ENCODE peak calls at places on chromosomes 2 and 18, in four cellular contexts. I is fibroblast of lung, T is Peyer's patch, O is heart right ventricle. L is an unnamed sample. For H3K4me1, the result is how much of the 10 kb centered on the place peaks cover.

GRCh38 chr18:77143196-77143595 is 10.6 kb upstream of the MBP start:
- DNase-seq in I (no peak), T (no peak), O (no peak), L (no peak)

GRCh38 chr2:188444106-188444835 is 152.6 kb downstream of the GULP1 start:
- DNase-seq in I (peak), T (no peak), O (no peak), L (no peak)

GRCh38 chr2:47485751-47486300 is 82.9 kb downstream of the MSH2 start:
- DNase-seq in I (peak), T (no peak), O (no peak), L (no peak)

GRCh38 chr2:112640467-112640799 is 5.3 kb upstream of the SLC20A1 start:
- DNase-seq in I (no peak), T (no peak), O (no peak), L (no peak)

GRCh38 chr2:123961576-123961975 is 63.5 kb upstream of the CNTNAP5 start:
- DNase-seq in I (no peak), T (no peak), O (no peak), L (no peak)

GRCh38 chr2:175435012-175435411 is 253.5 kb upstream of the ATP5MC3 start:
- DNase-seq in I (no peak), T (no peak), O (no peak), L (no peak)

GRCh38 chr2:162890690-162891311 is 52.2 kb upstream of the KCNH7 start:
- DNase-seq in I (peak), T (no peak), O (no peak), L (no peak)

GRCh38 chr18:57438669-57439616 is 3.8 kb downstream of the ONECUT2 start:
- DNase-seq in I (no peak), T (no peak), O (no peak), L (no peak)

GRCh38 chr2:148022882-148023281 is 2.0 kb downstream of the MBD5 start:
- DNase-seq in I (no peak), T (no peak), O (no peak), L (no peak)

GRCh38 chr2:234257859-234258561 is 207.5 kb downstream of the SPP2 start:
- DNase-seq in I (peak), T (no peak), O (peak), L (no peak)

GRCh38 chr2:191459158-191459557 is 214.0 kb downstream of the MYO1B start:
- DNase-seq in I (no peak), T (no peak), O (no peak), L (no peak)

GRCh38 chr2:152682663-152683062 is 34.6 kb downstream of the PRPF40A start:
- DNase-seq in I (no peak), T (no peak), O (no peak), L (no peak)

GRCh38 chr18:35050638-35051287 is 9.6 kb downstream of the MAPRE2 start:
- DNase-seq in I (no peak), T (no peak), O (no peak), L (no peak)

GRCh38 chr18:31424383-31424988 is 23.1 kb upstream of the DSG3 start:
- DNase-seq in I (peak), T (no peak), O (no peak), L (no peak)

GRCh38 chr2:236731767-236732580 is 162.3 kb downstream of the ACKR3 start:
- DNase-seq in I (no peak), T (no peak), O (peak), L (peak)

GRCh38 chr18:79523221-79523737 is 127.5 kb downstream of the NFATC1 start:
- DNase-seq in I (no peak), T (peak), O (no peak), L (no peak)

GRCh38 chr18:11946756-11947155 is 34.6 kb upstream of the IMPA2 start:
- DNase-seq in I (peak), T (no peak), O (no peak), L (no peak)

GRCh38 chr2:111704246-111704645 is 179.7 kb downstream of the ANAPC1 start:
- DNase-seq in I (peak), T (no peak), O (no peak), L (no peak)

GRCh38 chr18:2139676-2140075 is 431.6 kb downstream of the METTL4 start:
- DNase-seq in I (peak), T (no peak), O (no peak), L (no peak)

GRCh38 chr2:85886585-85886984 is 2.2 kb downstream of the ST3GAL5 start:
- DNase-seq in I (peak), T (no peak), O (peak), L (no peak)

GRCh38 chr18:67845035-67845434 is 328.5 kb upstream of the DSEL start:
- DNase-seq in I (no peak), T (no peak), O (no peak), L (no peak)

GRCh38 chr2:159249955-159250723 is 36.4 kb downstream of the WDSUB1 start:
- DNase-seq in I (peak), T (no peak), O (peak), L (no peak)

GRCh38 chr2:217932661-217933325 is 70.0 kb downstream of the TNS1 start:
- DNase-seq in I (peak), T (no peak), O (peak), L (peak)

GRCh38 chr2:60407398-60407797 is 146.1 kb downstream of the BCL11A start:
- DNase-seq in I (no peak), T (no peak), O (no peak), L (no peak)

GRCh38 chr2:75503048-75503607 is 57.6 kb downstream of the EVA1A start:
- DNase-seq in I (peak), T (no peak), O (no peak), L (no peak)

GRCh38 chr18:58911241-58911640 is 46.6 kb downstream of the ZNF532 start:
- DNase-seq in I (no peak), T (no peak), O (no peak), L (no peak)
- H3K4me3 ChIP-seq in I (no peak), T (no peak), O (no peak), L (peak)

GRCh38 chr2:31200972-31201371 is 16.3 kb downstream of the CAPN14 start:
- DNase-seq in I (no peak), T (no peak), O (no peak), L (no peak)
- TF ChIP-seq CTCF in I (no peak), T (no peak), O (no peak), L (no peak)

GRCh38 chr2:10340593-10340975 is 37.9 kb downstream of the HPCAL1 start:
- DNase-seq in I (no peak), T (no peak), O (no peak), L (no peak)

GRCh38 chr2:10343658-10344057 is 41.0 kb downstream of the HPCAL1 start:
- DNase-seq in I (no peak), T (no peak), O (no peak), L (no peak)

GRCh38 chr2:10341193-10341592 is 38.5 kb downstream of the HPCAL1 start:
- DNase-seq in I (no peak), T (no peak), O (no peak), L (no peak)

GRCh38 chr2:10343191-10343590 is 40.5 kb downstream of the HPCAL1 start:
- DNase-seq in I (no peak), T (no peak), O (no peak), L (no peak)

DNA sequence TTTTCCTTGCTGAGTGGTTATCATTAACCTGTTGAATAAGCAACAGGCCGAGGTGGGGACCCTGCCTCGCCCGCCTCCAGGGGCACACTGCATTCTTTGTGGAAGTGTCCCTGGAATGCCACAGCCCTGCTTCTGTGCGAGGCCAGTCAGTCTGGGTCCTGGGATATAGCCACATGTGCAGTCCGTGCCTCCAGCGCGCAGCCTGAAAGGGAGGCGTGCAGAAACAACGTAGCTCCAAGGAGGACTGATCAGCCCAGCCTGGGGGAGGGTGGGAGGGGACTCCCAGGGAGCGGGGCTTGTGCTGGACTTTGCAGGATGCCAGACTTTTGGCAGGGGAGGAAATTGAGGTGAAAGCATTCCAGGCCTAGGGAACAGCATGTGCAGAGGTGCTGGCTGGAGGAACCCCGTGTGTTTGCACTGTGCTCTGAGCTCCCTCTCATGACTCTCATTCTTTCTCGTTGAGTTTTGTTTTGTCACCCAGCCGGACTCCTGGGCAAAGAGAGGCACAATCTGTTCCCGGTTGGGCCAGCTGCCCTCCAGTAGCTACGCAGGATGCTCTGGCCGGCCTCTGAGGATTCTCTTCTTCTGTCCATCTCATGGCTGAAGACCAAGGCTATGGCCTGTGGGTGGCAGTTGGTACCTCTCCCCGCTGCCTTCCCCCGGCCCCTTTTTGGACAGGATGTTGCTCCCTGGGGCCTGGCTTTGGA is 39.7 kb downstream of the HPCAL1 start:
- DNase-seq in I (peak), T (no peak), O (no peak), L (no peak)
- H3K4me1 ChIP-seq in I (under half), T (under half), O (under half), L (half or more)

GRCh38 chr2:164843346-164843841 is 1.8 kb upstream of the COBLL1 start:
- DNase-seq in I (no peak), T (no peak), O (no peak), L (no peak)

GRCh38 chr2:164840458-164840929 is 1.1 kb downstream of the COBLL1 start:
- DNase-seq in I (peak), T (peak), O (peak), L (peak)

GRCh38 chr2:164840930-164841718 is 499 bp downstream of the COBLL1 start:
- DNase-seq in I (peak), T (peak), O (peak), L (peak)

GRCh38 chr2:164841719-164842623 is at the start of gene COBLL1:
- DNase-seq in I (peak), T (peak), O (peak), L (peak)

DNA sequence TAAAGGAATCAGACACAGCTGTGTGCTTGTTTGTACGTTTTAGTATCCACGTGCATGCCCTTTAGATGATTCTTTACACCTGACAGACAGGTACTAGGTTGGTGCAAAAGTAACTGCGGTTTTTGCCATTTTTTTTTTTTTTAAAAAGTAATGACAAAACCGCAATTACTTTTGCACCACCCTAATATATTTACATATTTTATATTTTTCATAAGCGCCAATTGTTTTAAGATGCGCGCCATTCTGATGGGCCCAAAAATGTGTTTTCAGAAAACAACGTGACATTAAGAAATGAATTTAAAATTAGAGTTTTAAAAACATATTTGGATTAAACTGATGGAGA is 972 bp upstream of the COBLL1 start:
- DNase-seq in I (no peak), T (no peak), O (no peak), L (no peak)
- H3K4me3 ChIP-seq in I (peak), T (peak), O (peak), L (peak)

GRCh38 chr2:109014476-109014875 is 25.5 kb upstream of the EDAR start:
- DNase-seq in I (no peak), T (no peak), O (no peak), L (no peak)

GRCh38 chr2:109017017-109017416 is 28.0 kb upstream of the EDAR start:
- DNase-seq in I (no peak), T (no peak), O (no peak), L (no peak)

GRCh38 chr2:109009920-109010610 is 21.0 kb upstream of the EDAR start:
- DNase-seq in I (peak), T (no peak), O (no peak), L (no peak)

GRCh38 chr2:109016376-109016775 is 27.4 kb upstream of the EDAR start:
- DNase-seq in I (no peak), T (no peak), O (no peak), L (no peak)

GRCh38 chr2:109013046-109013445 is 24.0 kb upstream of the EDAR start:
- DNase-seq in I (no peak), T (no peak), O (no peak), L (no peak)
- TF ChIP-seq CTCF in I (no peak), T (no peak), O (no peak), L (no peak)

DNA sequence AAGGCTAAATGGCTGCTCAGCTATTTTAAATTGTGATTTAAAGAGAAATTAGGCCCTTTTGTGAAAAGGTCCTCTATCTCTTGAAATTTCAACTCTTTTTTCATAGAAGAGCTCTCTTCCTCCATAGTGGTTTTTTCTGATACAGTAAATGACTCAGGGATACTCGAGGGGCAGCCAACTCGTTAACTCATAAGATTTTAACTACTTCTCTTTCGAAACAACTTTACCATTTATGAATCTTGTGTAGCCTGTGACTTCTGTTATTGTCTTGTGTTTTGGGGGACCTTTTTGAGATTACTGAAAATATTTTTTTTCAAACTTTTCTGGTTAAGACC is 11.3 kb downstream of the TANK start:
- DNase-seq in I (peak), T (no peak), O (no peak), L (no peak)
- H3K4me1 ChIP-seq in I (under half), T (under half), O (half or more), L (under half)

GRCh38 chr2:229910832-229911412 is 10.9 kb downstream of the TRIP12 start:
- DNase-seq in I (no peak), T (no peak), O (no peak), L (no peak)
- H3K4me3 ChIP-seq in I (no peak), T (no peak), O (no peak), L (no peak)

GRCh38 chr2:145777914-145778313 is 1258.0 kb upstream of the ZEB2 start:
- DNase-seq in I (no peak), T (no peak), O (no peak), L (no peak)

GRCh38 chr2:145771526-145771925 is 1251.6 kb upstream of the ZEB2 start:
- DNase-seq in I (no peak), T (no peak), O (no peak), L (no peak)

GRCh38 chr2:145775591-145775990 is 1255.7 kb upstream of the ZEB2 start:
- DNase-seq in I (no peak), T (no peak), O (no peak), L (no peak)

DNA sequence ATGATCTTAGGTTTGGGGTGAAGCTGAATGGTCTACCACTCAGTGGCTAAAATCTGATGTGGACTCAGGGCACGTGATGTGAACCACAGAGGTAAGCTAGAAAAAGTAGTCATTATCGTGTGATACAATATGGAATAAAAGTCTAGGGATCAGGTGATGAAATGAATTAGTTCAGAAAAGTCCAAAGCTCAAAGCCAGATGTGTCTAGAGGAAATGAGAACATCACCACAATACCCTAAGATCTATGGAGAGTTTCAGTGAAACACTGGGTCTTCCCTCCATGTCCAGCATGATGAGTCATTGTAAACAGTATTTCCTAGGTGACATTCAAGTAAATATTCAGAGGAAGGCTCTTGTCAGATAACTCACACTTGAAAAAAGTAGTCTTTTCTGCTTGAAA is 1257.4 kb upstream of the ZEB2 start:
- DNase-seq in I (peak), T (no peak), O (no peak), L (no peak)
- TF ChIP-seq CTCF in I (no peak), T (no peak), O (no peak), L (no peak)

GRCh38 chr2:70523996-70524965 is 29.3 kb downstream of the TGFA start:
- DNase-seq in I (peak), T (no peak), O (no peak), L (peak)
- H3K4me1 ChIP-seq in I (under half), T (under half), O (under half), L (under half)

L was measured in left ventricle myocardium inferior.